ENCODE peak calls at places on chromosomes 4 and X, in seven cellular contexts. F is OCI-LY7, X is GM13977, A is cardiac fibroblast, O is tibial artery, V is suprapubic skin, S is foreskin fibroblast. M is an unnamed sample.

GRCh38 chrX:103877571-103877970 is 45.5 kb upstream of the RAB9B start:
- DNase-seq in F (no peak), X (no peak), A (peak; percentile 4), O (no peak), V (no peak), S (no peak), M (no peak)

GRCh38 chr4:33160126-33160525 is 2440.0 kb downstream of the PCDH7 start:
- DNase-seq in F (peak; percentile 6), X (no peak), A (peak; percentile 55), O (no peak), V (no peak), S (peak; percentile 15), M (no peak)

GRCh38 chr4:111283066-111283677 is 660.3 kb upstream of the PITX2 start:
- DNase-seq in F (peak; percentile 55), X (peak; percentile 38), A (peak; percentile 73), O (peak; percentile 26), V (peak; percentile 60), S (peak; percentile 20), M (peak; percentile 83)

GRCh38 chr4:72430050-72430449 is 139.0 kb downstream of the ADAMTS3 start:
- DNase-seq in F (no peak), X (no peak), A (peak; percentile 3), O (no peak), V (no peak), S (peak; percentile 4), M (no peak)

GRCh38 chr4:140237616-140238352 is 83.8 kb upstream of the MAML3 start:
- DNase-seq in F (peak; percentile 20), X (no peak), A (peak; percentile 91), O (peak; percentile 83), V (peak; percentile 85), S (peak; percentile 98), M (peak; percentile 91)

GRCh38 chrX:24838624-24839023 is 144.9 kb downstream of the POLA1 start:
- DNase-seq in F (peak; percentile 35), X (peak; percentile 7), A (peak; percentile 50), O (no peak), V (no peak), S (peak; percentile 16), M (no peak)

GRCh38 chrX:9610774-9611392 is 146.0 kb downstream of the TBL1X start:
- DNase-seq in F (no peak), X (no peak), A (peak; percentile 40), O (no peak), V (no peak), S (no peak), M (no peak)

GRCh38 chrX:117996408-117996807 is 120.2 kb downstream of the KLHL13 start:
- DNase-seq in F (no peak), X (no peak), A (no peak), O (no peak), V (no peak), S (no peak), M (no peak)

GRCh38 chrX:65866146-65866545 is 173.7 kb downstream of the VSIG4 start:
- DNase-seq in F (no peak), X (peak; percentile 30), A (no peak), O (no peak), V (no peak), S (no peak), M (no peak)

GRCh38 chrX:7316887-7317286 is 168.9 kb upstream of the PUDP start:
- DNase-seq in F (no peak), X (no peak), A (peak; percentile 46), O (no peak), V (no peak), S (peak; percentile 68), M (no peak)

GRCh38 chr4:88017516-88018302 is 10.3 kb downstream of the PKD2 start:
- DNase-seq in F (no peak), X (no peak), A (peak; percentile 98), O (no peak), V (no peak), S (peak; percentile 88), M (no peak)

GRCh38 chrX:2526390-2526789 is 25.6 kb upstream of the DHRSX start:
- DNase-seq in F (no peak), X (no peak), A (no peak), O (no peak), V (no peak), S (no peak), M (no peak)

GRCh38 chr4:102497986-102498385 is 3.2 kb upstream of the NFKB1 start:
- DNase-seq in F (no peak), X (no peak), A (no peak), O (no peak), V (no peak), S (peak; percentile 34), M (no peak)

GRCh38 chr4:20687894-20688293 is 12.4 kb upstream of the PACRGL start:
- DNase-seq in F (no peak), X (no peak), A (peak; percentile 58), O (no peak), V (no peak), S (peak; percentile 66), M (no peak)

GRCh38 chrX:17846045-17846444 is 15.1 kb downstream of the RAI2 start:
- DNase-seq in F (no peak), X (no peak), A (no peak), O (no peak), V (no peak), S (no peak), M (no peak)

GRCh38 chr4:11597506-11597905 is 168.8 kb upstream of the HS3ST1 start:
- DNase-seq in F (no peak), X (no peak), A (no peak), O (no peak), V (no peak), S (no peak), M (no peak)

GRCh38 chr4:42282081-42282901 is 115.0 kb upstream of the SHISA3 start:
- DNase-seq in F (peak; percentile 82), X (peak; percentile 76), A (peak; percentile 85), O (peak; percentile 52), V (no peak), S (no peak), M (no peak)

GRCh38 chr4:107896158-107896645 is 35.1 kb upstream of the CYP2U1 start:
- DNase-seq in F (no peak), X (no peak), A (peak; percentile 97), O (no peak), V (no peak), S (peak; percentile 89), M (no peak)

GRCh38 chrX:109635151-109635550 is 10.2 kb upstream of the KCNE5 start:
- DNase-seq in F (peak; percentile 29), X (peak; percentile 31), A (peak; percentile 33), O (no peak), V (no peak), S (peak; percentile 14), M (no peak)
- TF ChIP-seq CTCF in F (peak; percentile 72), X (peak; percentile 50), A (peak; percentile 38), O (no peak), V (peak; percentile 15), S (peak; percentile 27), M (peak; percentile 61)

GRCh38 chr4:7675136-7675535 is 240.4 kb upstream of the PSAPL1 start:
- DNase-seq in F (no peak), X (no peak), A (no peak), O (no peak), V (no peak), S (no peak), M (no peak)

GRCh38 chr4:7677086-7677485 is 242.4 kb upstream of the PSAPL1 start:
- DNase-seq in F (no peak), X (no peak), A (no peak), O (no peak), V (no peak), S (no peak), M (no peak)

GRCh38 chr4:7674706-7675105 is 240.0 kb upstream of the PSAPL1 start:
- DNase-seq in F (no peak), X (no peak), A (no peak), O (no peak), V (no peak), S (no peak), M (no peak)

GRCh38 chr4:7676376-7676775 is 241.6 kb upstream of the PSAPL1 start:
- DNase-seq in F (no peak), X (no peak), A (no peak), O (no peak), V (no peak), S (no peak), M (no peak)

GRCh38 chr4:7675612-7676320 is 241.0 kb upstream of the PSAPL1 start:
- DNase-seq in F (no peak), X (no peak), A (no peak), O (no peak), V (no peak), S (no peak), M (no peak)
- TF ChIP-seq CTCF in F (no peak), X (no peak), A (no peak), O (no peak), V (no peak), S (no peak), M (no peak)

GRCh38 chr4:54233128-54233696 is 4.1 kb downstream of the PDGFRA start:
- DNase-seq in F (no peak), X (peak; percentile 91), A (peak; percentile 89), O (peak; percentile 76), V (peak; percentile 84), S (peak; percentile 84), M (peak; percentile 96)

GRCh38 chr4:54232151-54232688 is 3.1 kb downstream of the PDGFRA start:
- DNase-seq in F (no peak), X (no peak), A (peak; percentile 36), O (no peak), V (no peak), S (no peak), M (no peak)

GRCh38 chr4:54231419-54232150 is 2.5 kb downstream of the PDGFRA start:
- DNase-seq in F (no peak), X (peak; percentile 35), A (peak; percentile 75), O (peak; percentile 75), V (peak; percentile 82), S (peak; percentile 77), M (no peak)

GRCh38 chr4:54233697-54234496 is 4.8 kb downstream of the PDGFRA start:
- DNase-seq in F (peak; percentile 71), X (peak; percentile 81), A (peak; percentile 91), O (peak; percentile 77), V (peak; percentile 90), S (peak; percentile 74), M (peak; percentile 91)

GRCh38 chr4:54234497-54235205 is 5.6 kb downstream of the PDGFRA start:
- DNase-seq in F (no peak), X (no peak), A (no peak), O (no peak), V (no peak), S (no peak), M (no peak)
- TF ChIP-seq CTCF in F (peak; percentile 54), X (no peak), A (no peak), O (no peak), V (no peak), S (peak; percentile 15), M (no peak)

GRCh38 chr4:86755388-86755787 is 93.8 kb downstream of the SLC10A6 start:
- DNase-seq in F (no peak), X (no peak), A (no peak), O (no peak), V (no peak), S (no peak), M (no peak)

GRCh38 chr4:86762649-86763048 is 86.5 kb downstream of the SLC10A6 start:
- DNase-seq in F (no peak), X (no peak), A (no peak), O (no peak), V (no peak), S (no peak), M (no peak)

GRCh38 chr4:86757468-86757867 is 91.7 kb downstream of the SLC10A6 start:
- DNase-seq in F (no peak), X (no peak), A (no peak), O (no peak), V (no peak), S (no peak), M (no peak)

DNA sequence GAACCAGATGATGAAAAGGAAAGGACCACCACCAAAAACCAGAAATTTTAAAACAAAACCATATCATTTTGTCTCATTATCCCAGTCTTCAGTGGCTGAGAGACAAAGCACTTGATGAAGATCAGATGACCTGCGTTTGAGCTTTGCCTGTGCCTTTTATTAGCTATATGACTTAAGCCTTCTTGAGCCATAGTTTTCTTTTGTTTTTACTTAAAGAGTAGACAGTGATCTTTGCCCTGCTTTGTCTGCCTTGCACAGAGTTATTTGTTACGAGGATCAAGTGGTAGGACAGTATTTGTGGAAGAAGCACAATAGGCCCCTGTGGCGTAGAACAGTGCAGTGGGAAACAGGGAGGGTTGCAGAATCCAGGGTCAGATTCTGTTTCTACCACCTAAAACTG is 89.9 kb downstream of the SLC10A6 start:
- DNase-seq in F (no peak), X (no peak), A (no peak), O (no peak), V (no peak), S (no peak), M (no peak)
- TF ChIP-seq CTCF in F (no peak), X (no peak), A (no peak), O (no peak), V (no peak), S (no peak), M (no peak)

M was measured in osteocyte.